ENCODE peak calls at places on chromosomes 1 and 21, in five cellular contexts. N, T, S, K and X are unnamed samples.

GRCh38 chr21:34857122-34857713 is 188.4 kb downstream of the CLIC6 start:
- DNase-seq in N (no peak), T (no peak), S (no peak), K (no peak), X (peak; percentile 23)

GRCh38 chr1:164668451-164668850 is 109.5 kb downstream of the PBX1 start:
- DNase-seq in N (no peak), T (no peak), S (no peak), K (no peak), X (no peak)

GRCh38 chr1:183270541-183271141 is 84.6 kb downstream of the LAMC2 start:
- DNase-seq in N (no peak), T (no peak), S (peak; percentile 65), K (no peak), X (peak; percentile 91)

GRCh38 chr1:101139130-101139529 is 97.7 kb upstream of the S1PR1 start:
- DNase-seq in N (no peak), T (no peak), S (no peak), K (no peak), X (no peak)

GRCh38 chr21:42456457-42456856 is 39.6 kb downstream of the RSPH1 start:
- DNase-seq in N (peak; percentile 25), T (no peak), S (peak; percentile 46), K (no peak), X (no peak)

GRCh38 chr1:28517649-28517999 is 11.8 kb downstream of the RCC1 start:
- DNase-seq in N (no peak), T (no peak), S (peak; percentile 42), K (no peak), X (peak; percentile 56)

GRCh38 chr21:33964706-33965325 is 49.2 kb upstream of the ATP5PO start:
- DNase-seq in N (no peak), T (no peak), S (no peak), K (no peak), X (no peak)

GRCh38 chr1:6002714-6003501 is 10.7 kb upstream of the NPHP4 start:
- DNase-seq in N (no peak), T (no peak), S (no peak), K (no peak), X (no peak)